ENCODE peak calls at places on chromosomes 7 and 10, in four cellular contexts. Y is gastrocnemius medialis, D is right atrium auricular region, N is cardiac fibroblast. F is an unnamed sample.

GRCh38 chr7:55142919-55143600 is 124.2 kb downstream of the EGFR start:
- DNase-seq in Y (no peak), D (no peak), N (no peak), F (no peak)

GRCh38 chr10:13839430-13839986 is 252.7 kb downstream of the PRPF18 start:
- DNase-seq in Y (peak; percentile 30), D (peak; percentile 76), N (peak; percentile 78), F (peak; percentile 67)

GRCh38 chr7:125425507-125425906 is 495.9 kb upstream of the POT1 start:
- DNase-seq in Y (no peak), D (no peak), N (no peak), F (no peak)

GRCh38 chr10:113540845-113541553 is 11.9 kb upstream of the HABP2 start:
- DNase-seq in Y (no peak), D (no peak), N (no peak), F (no peak)

GRCh38 chr10:94097656-94098055 is 103.9 kb downstream of the PLCE1 start:
- DNase-seq in Y (no peak), D (no peak), N (no peak), F (no peak)

GRCh38 chr10:79400567-79401004 is 44.8 kb downstream of the ZCCHC24 start:
- DNase-seq in Y (peak; percentile 56), D (no peak), N (peak; percentile 53), F (peak; percentile 51)

GRCh38 chr7:132618956-132619305 is 42.7 kb upstream of the PLXNA4 start:
- DNase-seq in Y (no peak), D (no peak), N (peak; percentile 48), F (no peak)

GRCh38 chr10:2925631-2926030 is 141.7 kb upstream of the PFKP start:
- DNase-seq in Y (peak; percentile 21), D (no peak), N (peak; percentile 52), F (peak; percentile 76)

GRCh38 chr10:44376504-44377099 is 8.3 kb downstream of the CXCL12 start:
- DNase-seq in Y (no peak), D (no peak), N (no peak), F (no peak)

GRCh38 chr7:18555120-18555519 is 59.6 kb downstream of the HDAC9 start:
- DNase-seq in Y (no peak), D (no peak), N (peak; percentile 6), F (no peak)

GRCh38 chr7:79876769-79877362 is 257.8 kb upstream of the GNAI1 start:
- DNase-seq in Y (no peak), D (no peak), N (peak; percentile 80), F (no peak)

GRCh38 chr10:54137396-54137795 is 663.6 kb downstream of the PCDH15 start:
- DNase-seq in Y (no peak), D (no peak), N (no peak), F (no peak)

GRCh38 chr10:43199684-43200537 is 61.7 kb downstream of the CSGALNACT2 start:
- DNase-seq in Y (peak; percentile 6), D (no peak), N (no peak), F (no peak)

GRCh38 chr7:1336509-1336908 is 103.8 kb downstream of the UNCX start:
- DNase-seq in Y (no peak), D (no peak), N (no peak), F (no peak)

GRCh38 chr7:71131753-71132520 is at the start of gene GALNT17:
- DNase-seq in Y (no peak), D (no peak), N (no peak), F (peak; percentile 17)

GRCh38 chr10:21732067-21732772 is 198.2 kb downstream of the MLLT10 start:
- DNase-seq in Y (peak; percentile 61), D (no peak), N (peak; percentile 90), F (peak; percentile 82)

GRCh38 chr10:3622845-3623621 is 162.0 kb downstream of the KLF6 start:
- DNase-seq in Y (no peak), D (no peak), N (peak; percentile 51), F (no peak)

GRCh38 chr7:103065666-103066065 is 8.9 kb downstream of the FBXL13 start:
- DNase-seq in Y (no peak), D (no peak), N (peak; percentile 40), F (no peak)

GRCh38 chr7:75055830-75056431 is 17.7 kb downstream of the RCC1L start:
- DNase-seq in Y (no peak), D (peak; percentile 68), N (peak; percentile 77), F (no peak)

GRCh38 chr7:128827248-128827958 is 2.8 kb upstream of the FLNC start:
- DNase-seq in Y (peak; percentile 98), D (no peak), N (peak; percentile 85), F (peak; percentile 88)

GRCh38 chr7:29424295-29424983 is 139.2 kb upstream of the PRR15 start:
- DNase-seq in Y (no peak), D (no peak), N (no peak), F (no peak)

GRCh38 chr10:29636178-29636577 is 1.4 kb upstream of the SVIL start:
- DNase-seq in Y (no peak), D (no peak), N (peak; percentile 85), F (no peak)

GRCh38 chr10:46033602-46034011 is 3.2 kb upstream of the NCOA4 start:
- DNase-seq in Y (no peak), D (no peak), N (peak; percentile 85), F (no peak)

GRCh38 chr10:22246680-22247391 is 29.0 kb upstream of the EBLN1 start:
- DNase-seq in Y (no peak), D (no peak), N (peak; percentile 97), F (no peak)

GRCh38 chr7:35454575-35455385 is 200.9 kb upstream of the TBX20 start:
- DNase-seq in Y (no peak), D (no peak), N (no peak), F (no peak)

GRCh38 chr10:672992-673391 is 16.5 kb downstream of the DIP2C start:
- DNase-seq in Y (no peak), D (no peak), N (no peak), F (no peak)